ENCODE peak calls at places on chromosomes 12 and 14, in four cellular contexts. Q, Y, L and I are unnamed samples.

GRCh38 chr12:63905523-63905922 is 61.0 kb downstream of the SRGAP1 start:
- DNase-seq in Q (no peak), Y (no peak), L (no peak), I (no peak)

GRCh38 chr12:106205208-106206069 is 42.4 kb downstream of the CKAP4 start:
- DNase-seq in Q (no peak), Y (no peak), L (peak), I (no peak)

GRCh38 chr14:89502966-89503365 is 85.9 kb upstream of the FOXN3 start:
- DNase-seq in Q (no peak), Y (no peak), L (no peak), I (no peak)

GRCh38 chr14:88727057-88727456 is 65.7 kb downstream of the EML5 start:
- DNase-seq in Q (no peak), Y (no peak), L (no peak), I (no peak)

GRCh38 chr12:101616027-101616494 is 21.3 kb downstream of the MYBPC1 start:
- DNase-seq in Q (no peak), Y (no peak), L (peak), I (no peak)

GRCh38 chr12:122182887-122183587 is at the start of gene LRRC43:
- DNase-seq in Q (no peak), Y (no peak), L (no peak), I (no peak)

GRCh38 chr12:2267624-2268477 is 215.1 kb downstream of the CACNA1C start:
- DNase-seq in Q (no peak), Y (no peak), L (no peak), I (no peak)

GRCh38 chr14:74488788-74489397 is 4.2 kb downstream of the NPC2 start:
- DNase-seq in Q (no peak), Y (no peak), L (no peak), I (no peak)

GRCh38 chr12:69570545-69571399 is 14.5 kb upstream of the CCT2 start:
- DNase-seq in Q (peak), Y (peak), L (peak), I (peak)

GRCh38 chr14:100558966-100559365 is 28.3 kb downstream of the BEGAIN start:
- DNase-seq in Q (no peak), Y (no peak), L (no peak), I (no peak)

GRCh38 chr12:263574-263973 is 938 bp upstream of the SLC6A13 start:
- DNase-seq in Q (no peak), Y (no peak), L (no peak), I (no peak)

GRCh38 chr12:262817-263216 is at the start of gene SLC6A13:
- DNase-seq in Q (no peak), Y (no peak), L (no peak), I (no peak)

GRCh38 chr12:267581-268482 is 5.2 kb upstream of the SLC6A13 start:
- DNase-seq in Q (no peak), Y (no peak), L (no peak), I (no peak)

GRCh38 chr12:264269-264668 is 1.6 kb upstream of the SLC6A13 start:
- DNase-seq in Q (no peak), Y (no peak), L (no peak), I (no peak)

DNA sequence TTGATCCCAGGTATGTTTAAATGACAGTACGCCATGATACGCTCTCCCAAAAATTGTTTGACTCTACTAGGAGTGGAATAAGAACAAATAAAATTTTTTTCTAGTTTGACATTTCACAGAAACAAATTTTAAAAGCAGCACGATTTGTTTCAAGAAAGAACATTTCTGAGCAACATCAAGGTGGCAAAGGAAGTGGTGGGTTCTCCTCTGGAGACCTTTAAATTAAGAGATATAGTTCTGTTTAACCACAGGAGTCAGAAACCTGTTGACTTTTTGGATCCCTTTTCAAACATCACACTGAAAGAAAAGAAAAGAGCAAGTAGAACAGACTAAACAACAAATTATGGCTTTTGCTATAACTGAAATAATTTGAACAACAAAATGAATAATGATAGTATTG is 2.5 kb upstream of the SLC6A13 start:
- DNase-seq in Q (no peak), Y (no peak), L (no peak), I (no peak)
- TF ChIP-seq SP1 in Q (no peak), Y (no peak), L (no peak), I (no peak)

GRCh38 chr14:51897791-51898190 is 37.4 kb downstream of the GNG2 start:
- DNase-seq in Q (no peak), Y (no peak), L (no peak), I (no peak)

GRCh38 chr14:51901475-51902024 is 41.1 kb downstream of the GNG2 start:
- DNase-seq in Q (no peak), Y (no peak), L (no peak), I (no peak)
- TF ChIP-seq FOXM1 in Q (no peak), Y (no peak), L (no peak), I (no peak)

DNA sequence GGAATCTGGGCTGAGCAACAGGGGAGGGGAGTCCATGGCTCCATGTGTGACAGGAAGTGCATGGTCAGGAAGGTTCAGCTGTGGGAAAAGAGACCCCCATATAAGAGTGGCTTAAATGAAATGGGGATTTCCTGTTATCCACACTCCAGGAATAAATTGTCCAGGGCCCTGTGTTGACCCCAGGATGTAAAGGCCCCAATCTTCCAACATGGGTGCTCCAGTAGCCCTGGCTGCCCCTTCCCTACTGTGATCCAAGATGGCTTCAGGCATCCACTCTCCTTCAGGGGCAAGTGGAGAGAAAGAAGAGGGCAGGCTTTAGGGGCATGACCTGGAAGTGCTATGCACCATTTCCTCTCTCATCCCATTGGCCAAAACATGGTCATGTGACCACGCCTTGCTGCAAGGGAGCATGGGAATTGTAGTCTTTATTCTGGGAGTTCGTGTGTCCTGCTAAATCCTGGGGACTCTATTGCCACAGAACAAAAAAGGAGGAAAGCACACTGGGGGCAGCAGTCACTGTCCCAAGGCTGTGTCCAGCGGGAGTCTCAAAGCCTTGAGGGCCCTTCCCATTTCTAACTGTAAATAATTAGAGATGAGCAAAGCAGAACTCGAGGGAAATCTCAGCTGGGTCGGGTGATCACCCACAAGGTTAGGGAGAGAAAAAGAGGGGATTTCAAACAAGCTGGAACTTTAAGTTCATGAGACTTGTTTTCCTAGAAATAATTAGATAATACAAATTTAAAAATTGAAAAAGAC is 289.2 kb downstream of the ADGRD1 start:
- DNase-seq in Q (peak), Y (peak), L (no peak), I (peak)
- TF ChIP-seq SP1 in Q (no peak), Y (no peak), L (no peak), I (no peak)

DNA sequence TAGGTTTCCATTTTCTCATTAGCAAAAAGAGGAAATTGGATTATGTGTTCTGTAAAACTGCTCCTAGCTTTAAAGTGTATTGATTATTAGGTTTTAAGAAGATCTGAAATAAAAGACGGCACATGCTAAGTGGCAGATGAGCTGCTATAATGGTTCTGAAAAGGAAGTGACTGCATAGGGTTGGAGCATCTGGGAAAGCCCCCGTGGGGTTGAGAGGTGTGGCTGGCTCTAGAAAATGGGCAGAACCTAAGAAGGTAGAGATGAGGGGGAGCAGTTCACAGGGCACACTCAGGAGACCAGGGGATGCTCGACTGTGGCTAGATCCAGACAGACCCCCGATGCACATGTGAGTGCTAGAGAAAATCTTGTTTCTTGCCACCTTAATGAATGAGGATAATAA is 1.9 kb downstream of the IFNG-AS1 start:
- DNase-seq in Q (no peak), Y (no peak), L (no peak), I (no peak)
- TF ChIP-seq FOXM1 in Q (no peak), Y (no peak), L (no peak), I (no peak)

GRCh38 chr14:101948666-101949205 is 15.6 kb upstream of the DYNC1H1 start:
- DNase-seq in Q (peak), Y (no peak), L (no peak), I (no peak)

GRCh38 chr14:101944451-101944850 is 19.9 kb upstream of the DYNC1H1 start:
- DNase-seq in Q (no peak), Y (no peak), L (no peak), I (no peak)

GRCh38 chr14:101947904-101948665 is 16.3 kb upstream of the DYNC1H1 start:
- DNase-seq in Q (peak), Y (peak), L (peak), I (peak)

GRCh38 chr14:101947577-101947903 is 16.8 kb upstream of the DYNC1H1 start:
- DNase-seq in Q (no peak), Y (no peak), L (no peak), I (no peak)

DNA sequence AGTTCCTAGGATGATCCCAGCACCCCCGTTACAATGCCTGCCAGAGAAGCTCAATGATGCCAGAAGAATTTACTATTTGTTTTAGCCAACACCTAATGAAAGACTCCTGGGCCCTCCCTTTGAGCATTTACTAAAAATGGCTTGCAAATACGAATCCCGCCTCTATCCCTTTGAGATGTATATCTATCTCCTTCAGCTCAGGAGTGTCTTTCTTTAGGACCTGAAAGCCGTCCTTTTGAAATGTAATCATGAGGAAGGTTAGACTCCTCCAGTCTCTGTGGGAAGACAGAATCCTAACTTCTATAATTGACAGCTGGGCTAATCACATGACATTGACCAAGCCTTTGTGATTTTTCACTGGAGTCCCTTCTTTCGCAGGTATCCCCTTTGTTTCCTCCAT is 19.2 kb upstream of the DYNC1H1 start:
- DNase-seq in Q (no peak), Y (no peak), L (no peak), I (no peak)
- TF ChIP-seq SP1 in Q (no peak), Y (no peak), L (no peak), I (no peak)

GRCh38 chr12:4285070-4285469 is 11.5 kb downstream of the CCND2 start:
- DNase-seq in Q (no peak), Y (no peak), L (no peak), I (no peak)
- TF ChIP-seq FOXM1 in Q (no peak), Y (no peak), L (no peak), I (no peak)

GRCh38 chr12:11497995-11498394 is 102.6 kb upstream of the PRB2 start:
- DNase-seq in Q (no peak), Y (peak), L (no peak), I (no peak)
- TF ChIP-seq SP1 in Q (no peak), Y (no peak), L (no peak), I (no peak)

DNA sequence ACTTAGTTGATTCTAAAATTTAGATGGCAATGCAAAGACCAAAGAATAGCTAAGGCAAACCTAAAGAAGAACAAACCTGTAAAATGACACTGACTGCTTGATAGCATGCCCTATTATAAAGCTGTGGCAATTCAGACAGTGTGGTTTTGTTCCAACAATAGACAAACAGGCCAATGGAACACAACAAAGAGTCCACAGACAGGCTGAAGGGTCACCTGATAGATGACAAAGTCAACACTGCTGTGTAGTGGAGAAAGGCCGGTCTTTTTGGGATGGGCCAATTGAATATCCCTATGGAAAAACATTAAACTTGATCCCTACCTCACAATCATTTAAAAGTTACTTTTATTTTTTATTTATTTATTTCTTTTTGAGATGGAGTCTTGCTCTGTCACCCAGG is 33.8 kb upstream of the SLC25A3 start:
- DNase-seq in Q (no peak), Y (no peak), L (peak), I (no peak)
- TF ChIP-seq FOXM1 in Q (no peak), Y (no peak), L (no peak), I (no peak)

GRCh38 chr14:75542585-75543091 is 20.4 kb downstream of the BATF start:
- DNase-seq in Q (peak), Y (no peak), L (no peak), I (no peak)
- TF ChIP-seq SP1 in Q (no peak), Y (no peak), L (no peak), I (no peak)